ENCODE peak calls at places on chromosomes 1 and 21, in seven cellular contexts. W is H1, R is A549, T is IMR-90, Z is HepG2, V is SK-N-SH, C is K562. G is an unnamed sample.

GRCh38 chr1:27026621-27027574 is 14.2 kb upstream of the TENT5B start:
- DNase-seq in R (no peak), T (peak; percentile 69), V (no peak), W (peak; percentile 83), C (peak; percentile 91), Z (no peak), G (no peak)

GRCh38 chr1:229863651-229864545 is 203.1 kb upstream of the GALNT2 start:
- DNase-seq in T (no peak), C (no peak), Z (no peak), W (no peak), R (no peak), V (no peak), G (no peak)

GRCh38 chr1:41391834-41392527 is 30.7 kb downstream of the FOXO6 start:
- DNase-seq in W (no peak), R (no peak), Z (no peak), T (no peak), V (no peak), C (no peak), G (no peak)

GRCh38 chr1:53373246-53373645 is 45.4 kb upstream of the LRP8 start:
- DNase-seq in Z (no peak), T (no peak), R (no peak), W (no peak), V (no peak), C (no peak), G (no peak)

GRCh38 chr1:39104158-39105060 is 78.3 kb downstream of the NDUFS5 start:
- DNase-seq in V (no peak), R (peak; percentile 23), C (no peak), Z (no peak), T (no peak), W (peak; percentile 66), G (no peak)

GRCh38 chr1:66532798-66533783 is 862 bp upstream of the SGIP1 start:
- DNase-seq in T (peak; percentile 98), C (no peak), Z (no peak), W (peak; percentile 62), R (no peak), V (peak; percentile 53), G (no peak)

GRCh38 chr1:20139776-20140612 is 871 bp downstream of the PLA2G2F start:
- DNase-seq in T (no peak), C (no peak), Z (no peak), V (no peak), R (no peak), W (no peak), G (no peak)

GRCh38 chr1:91173379-91173890 is 151.6 kb upstream of the ZNF644 start:
- DNase-seq in T (no peak), R (no peak), W (no peak), C (no peak), Z (no peak), V (no peak), G (no peak)

GRCh38 chr1:55539652-55540512 is 324.7 kb upstream of the USP24 start:
- DNase-seq in Z (no peak), T (no peak), W (no peak), C (no peak), V (no peak), R (no peak), G (no peak)

GRCh38 chr1:242401937-242402336 is 122.6 kb downstream of the PLD5 start:
- DNase-seq in T (no peak), W (no peak), Z (no peak), V (peak; percentile 33), R (no peak), C (no peak), G (no peak)

GRCh38 chr1:36625959-36626337 is 143.2 kb upstream of the CSF3R start:
- DNase-seq in R (no peak), Z (no peak), C (no peak), V (no peak), T (no peak), W (no peak), G (no peak)

GRCh38 chr1:152505083-152505482 is 5.5 kb upstream of the LCE5A start:
- DNase-seq in Z (no peak), V (no peak), W (no peak), R (no peak), T (no peak), C (no peak), G (no peak)

GRCh38 chr1:24443241-24443656 is 27.6 kb downstream of the NIPAL3 start:
- DNase-seq in Z (no peak), T (no peak), W (no peak), R (no peak), V (no peak), C (no peak), G (no peak)

GRCh38 chr1:91591175-91591968 is 90.7 kb downstream of the CDC7 start:
- DNase-seq in T (no peak), C (peak; percentile 69), Z (no peak), V (no peak), W (no peak), R (no peak), G (no peak)

GRCh38 chr1:59879556-59879955 is 47.0 kb downstream of the CYP2J2 start:
- DNase-seq in W (peak; percentile 75), C (peak; percentile 21), R (peak; percentile 63), T (peak; percentile 52), V (peak; percentile 26), Z (peak; percentile 65), G (no peak)

GRCh38 chr1:183278736-183279591 is 92.9 kb downstream of the LAMC2 start:
- DNase-seq in V (no peak), Z (no peak), R (no peak), T (peak; percentile 68), W (no peak), C (no peak), G (no peak)

GRCh38 chr1:84884671-84885389 is 8.2 kb downstream of the LPAR3 start:
- DNase-seq in V (no peak), W (no peak), Z (no peak), T (no peak), C (no peak), R (no peak), G (no peak)

GRCh38 chr1:50275564-50275963 is 147.7 kb downstream of the DMRTA2 start:
- DNase-seq in V (peak; percentile 76), W (peak; percentile 48), C (no peak), R (no peak), T (no peak), Z (no peak), G (no peak)

GRCh38 chr1:65679773-65680172 is 112.9 kb upstream of the PDE4B start:
- DNase-seq in T (no peak), C (no peak), W (no peak), R (no peak), V (no peak), Z (no peak), G (no peak)

GRCh38 chr1:180927841-180928240 is 15.1 kb downstream of the KIAA1614 start:
- DNase-seq in R (no peak), V (peak; percentile 68), W (no peak), T (peak; percentile 19), Z (no peak), C (no peak), G (no peak)

GRCh38 chr21:15820327-15820726 is 90.5 kb downstream of the USP25 start:
- DNase-seq in R (no peak), C (no peak), W (no peak), T (no peak), V (peak; percentile 2), Z (no peak), G (no peak)

GRCh38 chr1:245046764-245047163 is 108.0 kb upstream of the KIF26B start:
- DNase-seq in V (no peak), R (no peak), W (no peak), C (no peak), Z (no peak), T (no peak), G (no peak)

GRCh38 chr1:31587720-31588423 is 11.6 kb downstream of the TINAGL1 start:
- DNase-seq in V (peak; percentile 94), T (no peak), C (peak; percentile 64), R (peak; percentile 66), Z (peak; percentile 40), W (peak; percentile 91), G (no peak)

GRCh38 chr1:31584869-31585735 is 8.8 kb downstream of the TINAGL1 start:
- DNase-seq in V (no peak), W (peak; percentile 42), T (no peak), R (no peak), Z (no peak), C (no peak), G (no peak)

GRCh38 chr1:31588751-31589515 is 12.6 kb downstream of the TINAGL1 start:
- DNase-seq in T (no peak), V (no peak), C (no peak), R (no peak), Z (no peak), W (peak; percentile 80), G (no peak)

GRCh38 chr1:31585736-31586365 is 9.5 kb downstream of the TINAGL1 start:
- DNase-seq in R (no peak), W (peak; percentile 39), T (no peak), V (no peak), Z (no peak), C (no peak), G (no peak)

GRCh38 chr1:31586376-31587327 is 10.3 kb downstream of the TINAGL1 start:
- DNase-seq in C (no peak), R (no peak), V (no peak), T (no peak), W (peak; percentile 50), Z (no peak), G (no peak)
- TF ChIP-seq RFX5 in C (no peak), R (no peak), V (no peak), T (no peak), W (no peak), Z (no peak), G (no peak)

GRCh38 chr1:213284626-213285025 is 233.6 kb downstream of the RPS6KC1 start:
- DNase-seq in Z (peak; percentile 6), C (no peak), T (peak; percentile 74), V (no peak), R (no peak), W (no peak), G (no peak)
- TF ChIP-seq RFX5 in Z (no peak), C (no peak), T (no peak), V (no peak), R (no peak), W (no peak), G (no peak)

GRCh38 chr1:94807742-94808491 is 12.2 kb upstream of the SLC44A3 start:
- DNase-seq in C (peak; percentile 33), R (no peak), V (no peak), T (peak; percentile 42), W (no peak), Z (peak; percentile 86), G (no peak)
- TF ChIP-seq RFX5 in C (no peak), R (no peak), V (no peak), T (no peak), W (no peak), Z (no peak), G (no peak)

DNA sequence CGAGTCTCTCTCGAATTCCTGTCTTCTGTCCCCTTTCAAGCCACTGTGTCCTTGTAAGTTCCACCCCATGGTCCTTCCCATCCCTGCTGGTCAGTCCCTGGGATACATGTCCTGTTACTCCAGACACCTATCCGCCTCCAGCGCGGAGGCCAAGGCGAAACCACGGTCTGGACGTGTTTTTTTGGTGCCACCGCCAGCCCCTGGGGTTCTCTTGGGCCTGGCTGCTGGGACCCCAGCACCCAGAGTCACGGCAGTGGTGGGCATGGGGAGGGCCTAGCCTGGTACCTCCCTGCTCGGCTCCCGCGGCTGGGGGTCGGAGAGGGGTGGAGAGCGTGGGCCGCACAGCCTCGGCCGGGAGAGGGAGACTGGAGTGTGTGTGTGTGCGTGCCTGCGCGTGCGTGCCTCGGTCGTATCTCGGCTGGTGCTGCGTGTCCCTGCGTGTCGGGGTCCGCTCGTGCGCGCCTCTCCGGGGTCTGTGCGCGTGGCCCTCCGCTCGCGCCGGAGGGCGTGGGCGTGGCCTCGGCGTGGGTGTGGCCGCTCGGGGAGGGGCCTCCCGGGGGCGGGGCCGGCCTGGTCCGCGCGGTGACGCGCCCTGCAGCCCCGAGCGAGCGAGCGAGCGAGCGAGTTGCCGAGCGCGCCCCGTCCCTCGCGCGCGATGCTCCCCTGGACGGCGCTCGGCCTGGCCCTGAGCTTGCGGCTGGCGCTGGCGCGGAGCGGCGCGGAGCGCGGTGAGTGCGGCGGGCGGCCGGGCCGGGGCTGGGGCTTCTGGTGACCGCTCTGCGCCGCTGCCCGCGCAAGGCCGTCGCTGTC is at the start of gene VWA1:
- DNase-seq in T (peak; percentile 58), C (peak; percentile 98), Z (no peak), V (peak; percentile 99), W (peak; percentile 86), R (peak; percentile 48), G (no peak)
- TF ChIP-seq RFX5 in T (no peak), C (no peak), Z (no peak), V (no peak), W (no peak), R (no peak), G (no peak)